ENCODE peak calls at places on chromosomes 6 and 20, in four cellular contexts. U is HepG2, B is body of pancreas, J is upper lobe of right lung. E is an unnamed sample.

GRCh38 chr6:150297327-150298028 is 71.3 kb upstream of the IYD start:
- DNase-seq in U (no peak), B (no peak), J (no peak), E (peak; percentile 59)

GRCh38 chr6:19839788-19840187 is 2.6 kb downstream of the ID4 start:
- DNase-seq in U (no peak), B (no peak), J (no peak), E (no peak)

GRCh38 chr6:71203211-71203610 is 85.4 kb upstream of the OGFRL1 start:
- DNase-seq in U (no peak), B (no peak), J (no peak), E (no peak)

GRCh38 chr6:166408936-166409755 is 26.4 kb upstream of the MPC1 start:
- DNase-seq in U (no peak), B (no peak), J (no peak), E (no peak)

GRCh38 chr6:154683756-154684523 is 49.3 kb upstream of the SCAF8 start:
- DNase-seq in U (no peak), B (no peak), J (no peak), E (peak; percentile 16)

GRCh38 chr6:117465691-117466090 is 16.8 kb upstream of the DCBLD1 start:
- DNase-seq in U (no peak), B (no peak), J (no peak), E (no peak)

GRCh38 chr20:22004946-22005345 is 299.5 kb downstream of the PAX1 start:
- DNase-seq in U (no peak), B (no peak), J (no peak), E (no peak)

GRCh38 chr6:106757722-106758467 is 128.5 kb downstream of the QRSL1 start:
- DNase-seq in U (no peak), B (no peak), J (no peak), E (no peak)

GRCh38 chr6:136403166-136403980 is 113.7 kb upstream of the BCLAF1 start:
- DNase-seq in U (no peak), B (peak; percentile 21), J (no peak), E (no peak)

GRCh38 chr6:106125925-106126435 is 39.8 kb downstream of the PRDM1 start:
- DNase-seq in U (no peak), B (no peak), J (no peak), E (peak; percentile 49)

GRCh38 chr6:26215200-26216014 is 128.2 kb downstream of the HFE start:
- DNase-seq in U (peak; percentile 39), B (no peak), J (no peak), E (no peak)

GRCh38 chr6:90369024-90369519 is 72.4 kb upstream of the BACH2 start:
- DNase-seq in U (peak; percentile 20), B (peak; percentile 66), J (no peak), E (peak; percentile 21)

GRCh38 chr6:42137192-42137753 is 5.1 kb downstream of the C6orf132 start:
- DNase-seq in U (peak; percentile 92), B (peak; percentile 40), J (no peak), E (peak; percentile 77)

GRCh38 chr6:170497845-170498281 is 55.2 kb downstream of the PSMB1 start:
- DNase-seq in U (no peak), B (no peak), J (no peak), E (no peak)

GRCh38 chr20:1254307-1254706 is 11.8 kb upstream of the SNPH start:
- DNase-seq in U (no peak), B (no peak), J (no peak), E (no peak)

GRCh38 chr6:30685977-30686907 is at the start of gene PPP1R18:
- DNase-seq in U (no peak), B (peak; percentile 74), J (peak; percentile 89), E (peak; percentile 80)

GRCh38 chr6:18741741-18742140 is 354.6 kb downstream of the RNF144B start:
- DNase-seq in U (no peak), B (no peak), J (no peak), E (no peak)
- H3K27ac ChIP-seq in U (no peak overlapping the region), B (no peak overlapping the region), J (no peak overlapping the region), E (no peak overlapping the region)

GRCh38 chr20:198225-198624 is 8.7 kb upstream of the DEFB128 start:
- DNase-seq in U (no peak), B (no peak), J (no peak), E (no peak)
- H3K9me3 ChIP-seq in U (no peaks in the 10 kb centered on the region), B (no peaks in the 10 kb centered on the region), J (no peaks in the 10 kb centered on the region), E (no peaks in the 10 kb centered on the region)

GRCh38 chr6:34982424-34982852 is 93.4 kb downstream of the ANKS1A start:
- DNase-seq in U (peak; percentile 30), B (peak; percentile 8), J (no peak), E (no peak)
- TF ChIP-seq CTCF in U (peak; percentile 40), B (no peak), J (no peak), E (no peak)

DNA sequence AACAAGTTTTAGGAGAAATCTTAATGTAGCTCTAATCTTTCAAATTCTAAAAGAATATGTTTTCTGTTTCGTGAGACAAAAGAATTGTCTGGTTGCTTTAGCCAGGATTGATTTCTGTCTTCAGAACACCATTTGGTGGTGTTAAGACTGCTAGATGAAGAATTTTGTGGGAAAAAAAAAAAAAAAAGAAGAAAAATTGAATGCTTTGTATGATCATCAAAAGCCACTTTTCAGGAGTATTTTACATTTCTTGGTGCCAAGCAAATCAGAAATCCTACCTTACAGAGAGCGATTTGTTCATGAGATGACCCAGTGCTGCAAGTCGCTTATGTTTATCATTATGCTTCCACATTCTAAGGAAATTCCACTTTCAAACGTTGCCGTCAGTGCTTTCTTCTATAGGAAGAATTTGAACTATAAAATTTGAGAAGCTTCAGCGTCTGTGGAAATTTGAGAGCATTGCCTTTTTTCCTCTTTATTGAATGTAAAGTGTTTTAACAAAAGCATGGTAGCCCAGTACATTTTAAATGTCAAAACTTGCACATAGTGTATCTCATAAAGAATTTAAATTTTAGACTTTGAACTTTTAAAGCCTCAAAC is 228.7 kb downstream of the BCKDHB start:
- DNase-seq in U (no peak), B (no peak), J (no peak), E (no peak)
- H3K27ac ChIP-seq in U (no peak overlapping the region), B (no peak overlapping the region), J (no peak overlapping the region), E (no peak overlapping the region)

DNA sequence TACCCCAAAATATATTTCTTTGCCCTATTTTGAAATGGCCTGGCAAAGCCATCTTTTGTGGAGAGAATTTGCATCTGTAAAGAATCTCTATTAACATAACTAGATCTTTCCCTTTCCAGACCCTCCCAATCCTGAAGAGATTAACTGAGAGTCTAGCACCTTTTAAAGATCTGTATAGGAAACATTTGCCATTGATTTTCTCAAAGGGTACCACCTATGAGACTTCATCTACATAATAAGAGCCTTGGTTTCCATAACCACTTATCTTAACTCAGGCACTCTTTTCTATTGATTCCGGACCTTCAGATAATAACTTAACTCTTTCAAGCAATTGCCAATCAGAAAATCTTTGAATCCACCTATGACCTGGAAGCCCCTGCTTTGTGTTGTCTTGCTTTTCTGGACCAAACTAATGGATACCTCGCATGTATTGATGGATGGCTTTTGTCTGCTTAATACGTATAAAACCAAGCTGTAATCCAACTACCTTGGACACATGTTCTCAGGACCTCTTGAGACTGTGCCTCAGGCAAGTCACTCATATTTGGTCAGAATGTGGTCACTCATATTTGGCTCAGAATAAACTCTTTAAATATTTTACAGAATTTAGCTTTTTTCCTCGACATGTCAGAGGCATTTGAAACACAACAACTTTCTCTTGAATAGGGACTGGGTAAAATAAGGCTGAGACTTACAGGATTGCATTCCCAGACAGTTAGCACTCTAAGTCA is 31.4 kb downstream of the SLC22A2 start:
- DNase-seq in U (no peak), B (no peak), J (no peak), E (no peak)
- H3K9me3 ChIP-seq in U (no peaks in the 10 kb centered on the region), B (no peaks in the 10 kb centered on the region), J (no peaks in the 10 kb centered on the region), E (no peaks in the 10 kb centered on the region)

GRCh38 chr20:25248501-25249172 is 752 bp downstream of the PYGB start:
- DNase-seq in U (no peak), B (no peak), J (peak; percentile 75), E (peak; percentile 46)

GRCh38 chr20:25250508-25250907 is 2.6 kb downstream of the PYGB start:
- DNase-seq in U (no peak), B (no peak), J (no peak), E (peak; percentile 24)

GRCh38 chr20:25247666-25248500 is at the start of gene PYGB:
- DNase-seq in U (peak; percentile 78), B (peak; percentile 81), J (peak; percentile 92), E (peak; percentile 90)

GRCh38 chr20:25251019-25251418 is 3.1 kb downstream of the PYGB start:
- DNase-seq in U (no peak), B (no peak), J (no peak), E (peak; percentile 18)

DNA sequence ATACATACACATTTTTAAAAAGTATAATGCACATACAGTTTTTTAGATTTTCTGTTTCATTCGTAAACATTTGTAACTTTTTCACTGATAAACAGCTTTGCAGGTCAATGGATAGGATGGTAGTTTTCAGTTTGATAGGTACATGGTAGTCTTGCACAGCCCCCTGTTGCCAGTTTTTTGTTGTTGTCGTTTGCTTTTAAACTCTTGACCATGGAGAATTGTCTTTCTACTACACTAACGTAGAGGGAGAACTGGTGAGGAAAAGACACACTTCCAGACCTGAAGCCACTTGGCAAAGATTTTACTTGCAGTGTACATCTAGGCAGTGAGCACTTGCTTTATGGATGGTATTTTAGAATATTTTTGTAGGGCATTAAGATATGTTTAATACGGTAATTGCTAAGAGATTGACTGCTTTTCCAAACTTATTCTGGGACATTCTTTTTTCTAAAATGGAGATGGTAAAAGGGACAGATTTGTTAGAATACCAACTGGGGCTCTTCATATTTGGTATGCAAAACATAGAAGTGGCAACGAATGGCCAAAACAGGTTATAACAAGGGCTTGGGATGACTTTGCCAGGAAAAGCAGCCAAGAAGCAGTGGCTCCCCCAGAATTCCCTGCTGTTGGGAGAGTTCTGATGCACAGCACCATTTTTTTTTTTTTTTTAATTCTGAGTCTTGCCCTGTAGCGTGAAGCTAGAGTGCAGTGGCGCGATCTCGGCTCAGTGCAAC is 1.5 kb downstream of the PYGB start:
- DNase-seq in U (no peak), B (no peak), J (no peak), E (peak; percentile 20)
- TF ChIP-seq CTCF in U (no peak), B (no peak), J (no peak), E (no peak)

GRCh38 chr20:50595433-50595895 is 85.3 kb downstream of the PTPN1 start:
- DNase-seq in U (no peak), B (no peak), J (no peak), E (no peak)

GRCh38 chr20:50592282-50593004 is 82.3 kb downstream of the PTPN1 start:
- DNase-seq in U (no peak), B (peak; percentile 48), J (peak; percentile 89), E (no peak)

GRCh38 chr20:50594591-50595432 is 84.6 kb downstream of the PTPN1 start:
- DNase-seq in U (no peak), B (no peak), J (no peak), E (no peak)

GRCh38 chr20:50593005-50593335 is 82.8 kb downstream of the PTPN1 start:
- DNase-seq in U (no peak), B (no peak), J (no peak), E (no peak)

DNA sequence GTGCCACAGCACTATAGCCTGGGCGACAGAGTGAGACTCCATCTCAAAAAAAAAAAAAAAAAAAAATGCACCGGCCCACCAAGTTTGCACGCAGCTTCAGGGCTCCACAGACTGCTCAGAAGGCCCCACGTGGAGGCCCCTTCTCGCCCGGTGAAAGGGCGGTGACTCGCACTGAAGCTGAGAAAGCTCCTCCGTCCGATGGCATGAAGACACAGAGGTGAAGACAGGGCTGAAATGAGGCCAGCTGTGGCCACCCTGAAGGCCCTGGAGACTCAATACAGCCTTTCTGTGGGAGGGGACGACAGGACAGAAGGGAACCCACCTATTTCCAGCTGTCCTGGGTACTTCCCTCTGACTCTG is 84.0 kb downstream of the PTPN1 start:
- DNase-seq in U (no peak), B (no peak), J (no peak), E (no peak)
- H3K27ac ChIP-seq in U (no peak overlapping the region), B (no peak overlapping the region), J (no peak overlapping the region), E (no peak overlapping the region)

GRCh38 chr20:16974080-16974854 is 226.1 kb downstream of the OTOR start:
- DNase-seq in U (no peak), B (no peak), J (no peak), E (no peak)
- H3K9me3 ChIP-seq in U (no peaks in the 10 kb centered on the region), B (no peaks in the 10 kb centered on the region), J (no peaks in the 10 kb centered on the region), E (no peaks in the 10 kb centered on the region)